ENCODE peak calls at places on chromosomes 16 and 17, in seven cellular contexts. O, S, C, W, H, D and G are unnamed samples.

GRCh38 chr17:73503560-73503959 is 140.7 kb downstream of the SDK2 start:
- DNase-seq in O (no peak), S (peak), C (no peak), W (no peak), H (no peak), D (no peak), G (no peak)

GRCh38 chr17:4645642-4646041 is 4.2 kb upstream of the ALOX15 start:
- DNase-seq in O (peak), S (no peak), C (no peak), W (no peak), H (no peak), D (no peak), G (no peak)

GRCh38 chr17:40177275-40177874 is at the start of gene RAPGEFL1:
- DNase-seq in O (peak), S (peak), C (peak), W (peak), H (peak), D (no peak), G (peak)

GRCh38 chr17:15966183-15966878 is 21.4 kb downstream of the ADORA2B start:
- DNase-seq in O (no peak), S (no peak), C (no peak), W (peak), H (peak), D (peak), G (no peak)

GRCh38 chr16:86751081-86752030 is 173.0 kb downstream of the FOXL1 start:
- DNase-seq in O (no peak), S (no peak), C (no peak), W (no peak), H (peak), D (peak), G (peak)

GRCh38 chr16:10949424-10949970 is 5.1 kb downstream of the CLEC16A start:
- DNase-seq in O (peak), S (no peak), C (peak), W (peak), H (no peak), D (peak), G (no peak)

GRCh38 chr17:31320791-31321190 is 631 bp downstream of the EVI2A start:
- DNase-seq in O (no peak), S (no peak), C (no peak), W (no peak), H (peak), D (no peak), G (no peak)

GRCh38 chr16:59030923-59031485 is 296.9 kb upstream of the GOT2 start:
- DNase-seq in O (no peak), S (no peak), C (no peak), W (no peak), H (no peak), D (no peak), G (no peak)

GRCh38 chr16:73048292-73049050 is 543 bp upstream of the ZFHX3 start:
- DNase-seq in O (no peak), S (no peak), C (no peak), W (peak), H (peak), D (peak), G (no peak)

GRCh38 chr17:17683710-17684365 is 2.6 kb downstream of the RAI1 start:
- DNase-seq in O (no peak), S (no peak), C (no peak), W (no peak), H (no peak), D (no peak), G (no peak)

GRCh38 chr17:17682737-17683675 is 1.7 kb downstream of the RAI1 start:
- DNase-seq in O (peak), S (peak), C (no peak), W (peak), H (peak), D (peak), G (peak)

GRCh38 chr17:17682293-17682736 is 1.1 kb downstream of the RAI1 start:
- DNase-seq in O (peak), S (peak), C (no peak), W (peak), H (no peak), D (peak), G (peak)

GRCh38 chr17:17685775-17686291 is 4.6 kb downstream of the RAI1 start:
- DNase-seq in O (no peak), S (no peak), C (no peak), W (no peak), H (peak), D (peak), G (peak)

DNA sequence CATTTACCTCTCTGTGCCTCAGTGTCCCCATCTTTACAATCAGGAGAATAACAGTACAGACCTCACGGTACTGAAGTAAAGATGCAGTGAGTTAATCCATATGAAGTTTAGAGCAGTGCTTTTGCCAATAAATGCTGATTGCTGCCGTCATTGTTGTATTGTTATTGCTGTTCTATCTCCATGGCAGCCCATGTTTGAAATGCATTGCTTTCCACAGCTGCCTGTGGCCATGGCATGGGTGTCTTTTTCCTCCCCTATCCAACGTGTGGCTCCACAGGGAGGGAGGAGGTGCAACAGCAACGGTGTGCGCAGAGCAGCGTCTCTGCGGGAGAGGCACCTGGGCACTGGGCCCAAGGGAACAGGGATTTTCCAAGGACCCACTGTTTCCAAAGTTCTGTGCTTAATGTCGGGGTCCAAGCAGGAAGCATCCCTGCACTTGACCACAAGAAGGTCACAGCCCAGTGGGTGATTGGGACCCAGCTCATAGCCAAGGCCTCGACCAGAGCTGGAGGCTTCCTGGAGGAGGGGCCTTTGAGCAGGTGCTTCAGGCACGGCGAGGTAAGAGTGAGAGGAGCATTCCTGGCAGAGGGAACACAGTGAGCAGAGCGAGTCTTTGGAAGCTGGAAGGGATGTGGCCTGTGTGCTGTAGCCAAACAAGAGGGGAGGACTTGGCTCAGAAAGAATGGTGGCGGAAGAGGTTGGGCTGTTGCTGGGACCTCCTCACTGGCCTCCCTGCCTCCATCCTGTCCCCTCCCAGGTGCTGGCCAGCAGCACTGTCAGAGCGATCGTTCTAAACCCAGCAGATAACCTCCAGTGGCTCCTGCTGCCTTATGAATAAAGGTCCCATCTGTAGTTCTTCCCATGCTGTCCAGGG is 3.9 kb downstream of the RAI1 start:
- DNase-seq in O (no peak), S (no peak), C (no peak), W (no peak), H (peak), D (no peak), G (peak)
- H3K9ac ChIP-seq in O (peak), S (peak), C (peak), W (no peak), H (peak), D (peak), G (peak)

GRCh38 chr16:69482410-69482951 is 58.1 kb downstream of the CYB5B start:
- DNase-seq in O (no peak), S (no peak), C (no peak), W (peak), H (peak), D (no peak), G (no peak)
- H2AFZ ChIP-seq in O (no peak), S (peak), C (no peak), W (peak), H (peak), D (no peak), G (peak)

GRCh38 chr17:28404461-28404811 is 1.6 kb downstream of the SLC46A1 start:
- DNase-seq in O (no peak), S (no peak), C (no peak), W (no peak), H (no peak), D (no peak), G (no peak)
- H3K27ac ChIP-seq in O (no peak), S (no peak), C (no peak), W (no peak), H (no peak), D (no peak), G (no peak)

GRCh38 chr16:1245452-1246005 is 5.0 kb downstream of the TPSAB1 start:
- DNase-seq in O (no peak), S (no peak), C (no peak), W (no peak), H (no peak), D (no peak), G (no peak)
- H3K9ac ChIP-seq in O (no peak), S (no peak), C (no peak), W (no peak), H (no peak), D (no peak), G (no peak)

GRCh38 chr17:68176770-68177169 is 71.1 kb upstream of the AMZ2 start:
- DNase-seq in O (no peak), S (no peak), C (no peak), W (peak), H (no peak), D (no peak), G (no peak)
- H2AFZ ChIP-seq in O (no peak), S (no peak), C (no peak), W (no peak), H (no peak), D (no peak), G (no peak)

DNA sequence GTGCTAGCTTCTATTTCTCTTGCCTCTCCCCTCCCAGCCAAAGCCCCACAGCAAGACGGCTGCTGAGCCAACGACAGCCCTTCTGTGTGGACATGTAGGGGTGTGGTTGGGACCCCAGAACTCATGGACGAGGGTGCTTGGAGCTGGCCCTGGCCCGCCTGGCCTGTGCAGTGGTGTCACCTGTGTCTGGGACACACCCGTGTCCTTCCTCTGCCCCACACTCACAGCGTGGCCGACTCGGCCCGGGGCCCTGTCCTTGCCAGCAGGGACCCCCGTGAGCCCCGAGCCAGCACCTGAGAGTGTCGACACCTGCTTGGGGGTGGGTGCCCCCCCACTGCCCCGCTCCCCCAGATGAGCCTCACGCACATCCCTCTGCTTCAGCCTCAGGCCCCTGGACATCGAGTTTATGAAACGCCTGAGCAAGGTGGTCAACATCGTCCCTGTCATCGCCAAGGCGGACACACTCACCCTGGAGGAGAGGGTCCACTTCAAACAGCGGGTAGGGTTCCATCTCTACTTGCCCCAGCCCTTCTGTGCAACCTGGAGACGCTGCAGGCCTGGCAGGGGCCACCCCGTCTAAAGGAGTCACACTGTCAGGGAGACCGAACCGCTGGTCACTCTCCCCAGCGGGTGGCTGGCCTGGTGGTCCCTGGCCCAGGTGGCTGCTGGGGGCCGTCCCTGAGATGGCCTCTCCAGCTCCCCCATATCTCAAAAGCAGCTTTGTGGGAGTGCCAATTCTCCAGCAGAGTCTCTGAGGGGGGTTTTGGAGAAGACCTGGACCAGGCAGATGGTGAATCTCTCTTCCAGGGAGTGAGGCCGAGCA is 349.8 kb downstream of the SEC14L1 start:
- DNase-seq in O (no peak), S (no peak), C (no peak), W (no peak), H (no peak), D (no peak), G (no peak)
- H3K27ac ChIP-seq in O (no peak), S (no peak), C (no peak), W (no peak), H (no peak), D (no peak), G (no peak)